ENCODE peak calls at places on chromosomes 4 and X, in four cellular contexts. One of them, this sample, is unnamed.
A peak's percentile ranks its signal among the peaks of the same experiment; 100 is the strongest.

GRCh38 chrX:8364369-8365141 is 100.1 kb upstream of the VCX3B start:
- DNase-seq in HCT116: no peak
- DNase-seq in neural progenitor cell: peak; percentile 68
- DNase-seq in PC-3: peak; percentile 63
- DNase-seq in this sample: no peak

GRCh38 chr4:87150498-87151261 is 69.7 kb downstream of the KLHL8 start:
- DNase-seq in HCT116: peak; percentile 55
- DNase-seq in neural progenitor cell: peak; percentile 80
- DNase-seq in PC-3: peak; percentile 88
- DNase-seq in this sample: peak; percentile 71

GRCh38 chrX:34631826-34632225 is 25.3 kb downstream of the TMEM47 start:
- DNase-seq in HCT116: no peak
- DNase-seq in neural progenitor cell: no peak
- DNase-seq in PC-3: no peak
- DNase-seq in this sample: no peak

GRCh38 chrX:19272452-19272851 is 71.3 kb upstream of the PDHA1 start:
- DNase-seq in HCT116: no peak
- DNase-seq in neural progenitor cell: no peak
- DNase-seq in PC-3: peak; percentile 6
- DNase-seq in this sample: peak; percentile 6

GRCh38 chr4:125357675-125358074 is 42.9 kb downstream of the FAT4 start:
- DNase-seq in HCT116: no peak
- DNase-seq in neural progenitor cell: peak; percentile 84
- DNase-seq in PC-3: no peak
- DNase-seq in this sample: no peak

GRCh38 chr4:123976285-123976684 is 579.7 kb downstream of the SPRY1 start:
- DNase-seq in HCT116: no peak
- DNase-seq in neural progenitor cell: peak; percentile 65
- DNase-seq in PC-3: no peak
- DNase-seq in this sample: no peak

GRCh38 chr4:143017210-143017609 is 167.5 kb upstream of the USP38 start:
- DNase-seq in HCT116: no peak
- DNase-seq in neural progenitor cell: no peak
- DNase-seq in PC-3: no peak
- DNase-seq in this sample: no peak

GRCh38 chr4:87056884-87057283 is 122.1 kb downstream of the AFF1 start:
- DNase-seq in HCT116: no peak
- DNase-seq in neural progenitor cell: no peak
- DNase-seq in PC-3: no peak
- DNase-seq in this sample: no peak

GRCh38 chr4:139849219-139849618 is 183.6 kb downstream of the MGST2 start:
- DNase-seq in HCT116: no peak
- DNase-seq in neural progenitor cell: no peak
- DNase-seq in PC-3: no peak
- DNase-seq in this sample: no peak

GRCh38 chrX:154056739-154057367 is 37.2 kb upstream of the IRAK1 start:
- DNase-seq in HCT116: no peak
- DNase-seq in neural progenitor cell: no peak
- DNase-seq in PC-3: no peak
- DNase-seq in this sample: peak; percentile 43

GRCh38 chrX:42075032-42075431 is 151.7 kb upstream of the CASK start:
- DNase-seq in HCT116: no peak
- DNase-seq in neural progenitor cell: no peak
- DNase-seq in PC-3: no peak
- DNase-seq in this sample: no peak

GRCh38 chr4:3366893-3367775 is 74.3 kb downstream of the RGS12 start:
- DNase-seq in HCT116: no peak
- DNase-seq in neural progenitor cell: no peak
- DNase-seq in PC-3: no peak
- DNase-seq in this sample: no peak

GRCh38 chrX:131068945-131069719 is 11.0 kb downstream of the ARHGAP36 start:
- DNase-seq in HCT116: peak; percentile 19
- DNase-seq in neural progenitor cell: peak; percentile 84
- DNase-seq in PC-3: peak; percentile 28
- DNase-seq in this sample: peak; percentile 29

GRCh38 chr4:54940996-54941395 is 184.4 kb downstream of the KDR start:
- DNase-seq in HCT116: no peak
- DNase-seq in neural progenitor cell: no peak
- DNase-seq in PC-3: no peak
- DNase-seq in this sample: no peak

GRCh38 chrX:48083212-48083611 is 11.8 kb upstream of the ZNF630 start:
- DNase-seq in HCT116: peak; percentile 26
- DNase-seq in neural progenitor cell: peak; percentile 54
- DNase-seq in PC-3: peak; percentile 73
- DNase-seq in this sample: peak; percentile 61

GRCh38 chrX:136607236-136607635 is 40.7 kb upstream of the CD40LG start:
- DNase-seq in HCT116: no peak
- DNase-seq in neural progenitor cell: no peak
- DNase-seq in PC-3: peak; percentile 52
- DNase-seq in this sample: no peak

GRCh38 chrX:34382416-34382815 is 250.3 kb upstream of the FAM47A start:
- DNase-seq in HCT116: no peak
- DNase-seq in neural progenitor cell: no peak
- DNase-seq in PC-3: peak; percentile 31
- DNase-seq in this sample: peak; percentile 2

GRCh38 chr4:174763454-174764104 is 65.5 kb downstream of the GLRA3 start:
- DNase-seq in HCT116: no peak
- DNase-seq in neural progenitor cell: no peak
- DNase-seq in PC-3: peak; percentile 4
- DNase-seq in this sample: peak; percentile 10

GRCh38 chrX:45740291-45740690 is 539.6 kb upstream of the DIPK2B start:
- DNase-seq in HCT116: no peak
- DNase-seq in neural progenitor cell: no peak
- DNase-seq in PC-3: no peak
- DNase-seq in this sample: no peak

GRCh38 chr4:14434916-14435315 is 567.4 kb upstream of the CPEB2 start:
- DNase-seq in HCT116: no peak
- DNase-seq in neural progenitor cell: no peak
- DNase-seq in PC-3: no peak
- DNase-seq in this sample: no peak

GRCh38 chrX:98077440-98077839 is 1193.7 kb downstream of the RPA4 start:
- DNase-seq in HCT116: no peak
- DNase-seq in neural progenitor cell: no peak
- DNase-seq in PC-3: no peak
- DNase-seq in this sample: no peak

GRCh38 chr4:8228319-8229250 is 29.5 kb downstream of the SH3TC1 start:
- DNase-seq in HCT116: no peak
- DNase-seq in neural progenitor cell: peak; percentile 23
- DNase-seq in PC-3: peak; percentile 71
- DNase-seq in this sample: peak; percentile 90

GRCh38 chr4:120218981-120219380 is 152.3 kb upstream of the MAD2L1 start:
- DNase-seq in HCT116: no peak
- DNase-seq in neural progenitor cell: no peak
- DNase-seq in PC-3: no peak
- DNase-seq in this sample: peak; percentile 35

GRCh38 chr4:161332696-161333095 is 831.1 kb downstream of the FSTL5 start:
- DNase-seq in HCT116: no peak
- DNase-seq in neural progenitor cell: no peak
- DNase-seq in PC-3: no peak
- DNase-seq in this sample: no peak

GRCh38 chrX:134020910-134021309 is 35.5 kb upstream of the GPC3 start:
- DNase-seq in HCT116: no peak
- DNase-seq in neural progenitor cell: no peak
- DNase-seq in PC-3: no peak
- DNase-seq in this sample: no peak

GRCh38 chr4:141686929-141687328 is 50.5 kb downstream of the IL15 start:
- DNase-seq in HCT116: peak; percentile 7
- DNase-seq in neural progenitor cell: no peak
- DNase-seq in PC-3: peak; percentile 96
- DNase-seq in this sample: no peak

GRCh38 chrX:82208976-82209375 is 1007.1 kb downstream of the SH3BGRL start:
- DNase-seq in HCT116: no peak
- DNase-seq in neural progenitor cell: no peak
- DNase-seq in PC-3: no peak
- DNase-seq in this sample: no peak

GRCh38 chr4:123248260-123248659 is 148.3 kb upstream of the SPRY1 start:
- DNase-seq in HCT116: no peak
- DNase-seq in neural progenitor cell: no peak
- DNase-seq in PC-3: no peak
- DNase-seq in this sample: peak; percentile 37

GRCh38 chr4:8560265-8561047 is 19.7 kb upstream of the GPR78 start:
- DNase-seq in HCT116: no peak
- DNase-seq in neural progenitor cell: no peak
- DNase-seq in PC-3: peak; percentile 82
- DNase-seq in this sample: peak; percentile 24

GRCh38 chr4:120990246-120990645 is 67.7 kb upstream of the PRDM5 start:
- DNase-seq in HCT116: no peak
- DNase-seq in neural progenitor cell: no peak
- DNase-seq in PC-3: no peak
- DNase-seq in this sample: no peak

GRCh38 chrX:113741744-113742143 is 842.1 kb upstream of the HTR2C start:
- DNase-seq in HCT116: peak; percentile 18
- DNase-seq in neural progenitor cell: peak; percentile 55
- DNase-seq in PC-3: peak; percentile 42
- DNase-seq in this sample: peak; percentile 60

GRCh38 chr4:124484008-124484407 is 228.5 kb downstream of the ANKRD50 start:
- DNase-seq in HCT116: no peak
- DNase-seq in neural progenitor cell: no peak
- DNase-seq in PC-3: no peak
- DNase-seq in this sample: no peak

GRCh38 chrX:139094671-139095592 is 383.4 kb upstream of the FGF13 start:
- DNase-seq in HCT116: no peak
- DNase-seq in neural progenitor cell: no peak
- DNase-seq in PC-3: peak; percentile 51
- DNase-seq in this sample: peak; percentile 36

GRCh38 chr4:112531146-112531545 is 15.2 kb upstream of the NEUROG2 start:
- DNase-seq in HCT116: no peak
- DNase-seq in neural progenitor cell: no peak
- DNase-seq in PC-3: no peak
- DNase-seq in this sample: no peak

GRCh38 chr4:138308421-138308820 is 66.3 kb upstream of the SLC7A11 start:
- DNase-seq in HCT116: no peak
- DNase-seq in neural progenitor cell: no peak
- DNase-seq in PC-3: peak; percentile 89
- DNase-seq in this sample: peak; percentile 81

GRCh38 chrX:12309733-12310054 is 171.4 kb downstream of the FRMPD4 start:
- DNase-seq in HCT116: no peak
- DNase-seq in neural progenitor cell: peak; percentile 35
- DNase-seq in PC-3: no peak
- DNase-seq in this sample: no peak

GRCh38 chr4:120049732-120050494 is 16.7 kb downstream of the MAD2L1 start:
- DNase-seq in HCT116: peak; percentile 52
- DNase-seq in neural progenitor cell: peak; percentile 76
- DNase-seq in PC-3: peak; percentile 80
- DNase-seq in this sample: peak; percentile 84

GRCh38 chrX:55279832-55280231 is 15.1 kb upstream of the PAGE3 start:
- DNase-seq in HCT116: no peak
- DNase-seq in neural progenitor cell: no peak
- DNase-seq in PC-3: no peak
- DNase-seq in this sample: no peak

DNA sequence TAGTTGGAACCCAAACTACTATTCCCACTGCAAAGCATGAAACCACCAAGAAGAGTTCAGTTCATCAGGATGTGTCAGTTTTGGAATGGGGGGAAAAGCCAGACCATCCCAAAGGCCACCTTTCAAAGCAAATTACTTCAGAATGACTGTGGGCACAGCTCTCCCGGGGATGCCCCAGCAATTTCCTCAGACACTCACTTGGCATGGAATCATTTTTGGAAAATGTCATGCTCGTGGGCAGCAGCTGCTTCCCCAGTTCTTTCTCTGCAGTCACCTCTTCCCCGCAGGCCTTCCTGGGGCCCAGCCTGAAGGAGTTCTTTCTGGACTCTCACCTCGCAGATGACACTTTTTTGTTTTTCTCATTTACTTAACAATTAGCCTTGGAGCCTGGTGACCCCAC is 350.3 kb downstream of the NR3C2 start:
- DNase-seq in HCT116: no peak
- DNase-seq in neural progenitor cell: no peak
- DNase-seq in PC-3: no peak
- DNase-seq in this sample: no peak
- TF ChIP-seq EZH2phosphoT487 in HCT116: no peak
- TF ChIP-seq EZH2phosphoT487 in neural progenitor cell: no peak
- TF ChIP-seq EZH2phosphoT487 in PC-3: no peak
- TF ChIP-seq EZH2phosphoT487 in this sample: no peak

DNA sequence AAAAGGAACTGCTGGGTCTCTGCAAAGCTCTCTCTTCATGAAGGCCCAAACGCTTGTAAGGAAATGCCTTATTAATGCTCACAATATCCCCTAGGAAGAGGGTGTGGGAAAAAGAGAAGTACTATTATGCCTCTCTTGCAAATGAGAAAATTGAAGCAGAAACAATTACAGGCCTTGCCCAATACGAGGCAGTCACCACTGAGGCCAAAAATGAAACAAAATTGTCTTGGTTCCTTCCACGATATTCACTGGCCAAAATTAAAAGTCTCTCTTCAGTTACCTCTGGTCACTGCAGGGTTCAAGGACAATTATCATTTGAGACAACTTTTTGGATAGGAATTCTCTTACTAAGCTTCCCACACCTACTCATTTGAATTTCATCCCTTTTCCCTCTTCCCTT is 3.1 kb downstream of the SCARB2 start:
- DNase-seq in HCT116: no peak
- DNase-seq in neural progenitor cell: no peak
- DNase-seq in PC-3: no peak
- DNase-seq in this sample: peak; percentile 44
- H3K4me3 ChIP-seq in HCT116: no peak overlapping the region
- H3K4me3 ChIP-seq in neural progenitor cell: no peak overlapping the region
- H3K4me3 ChIP-seq in PC-3: peak overlapping the region; percentile 90
- H3K4me3 ChIP-seq in this sample: peak overlapping the region; percentile 86

GRCh38 chr4:185744946-185745345 is 67.0 kb downstream of the SORBS2 start:
- DNase-seq in HCT116: no peak
- DNase-seq in neural progenitor cell: no peak
- DNase-seq in PC-3: no peak
- DNase-seq in this sample: no peak

GRCh38 chr4:185741795-185742194 is 70.2 kb downstream of the SORBS2 start:
- DNase-seq in HCT116: no peak
- DNase-seq in neural progenitor cell: no peak
- DNase-seq in PC-3: no peak
- DNase-seq in this sample: no peak

GRCh38 chr4:185744127-185744865 is 67.7 kb downstream of the SORBS2 start:
- DNase-seq in HCT116: no peak
- DNase-seq in neural progenitor cell: no peak
- DNase-seq in PC-3: no peak
- DNase-seq in this sample: no peak

GRCh38 chr4:185743722-185744121 is 68.3 kb downstream of the SORBS2 start:
- DNase-seq in HCT116: no peak
- DNase-seq in neural progenitor cell: no peak
- DNase-seq in PC-3: no peak
- DNase-seq in this sample: no peak

DNA sequence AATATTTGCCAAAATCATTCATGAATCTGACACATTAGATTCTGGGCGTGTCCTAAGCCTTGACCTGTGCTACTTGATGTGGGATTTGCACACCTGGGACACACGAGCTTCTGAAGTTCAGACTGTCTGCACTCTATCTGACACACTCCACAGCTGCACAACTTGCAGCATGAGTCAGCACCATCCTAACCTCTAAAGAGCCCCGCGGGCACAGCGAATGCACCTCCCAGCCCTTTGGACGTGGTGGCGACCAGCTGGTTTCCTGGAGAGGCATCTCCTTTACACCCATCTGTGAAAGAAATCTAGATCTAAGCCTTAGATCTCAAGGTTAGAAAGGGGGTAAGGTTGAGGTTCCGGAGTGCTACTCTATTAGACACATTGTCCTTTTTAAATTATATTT is 69.2 kb downstream of the SORBS2 start:
- DNase-seq in HCT116: no peak
- DNase-seq in neural progenitor cell: no peak
- DNase-seq in PC-3: peak; percentile 28
- DNase-seq in this sample: peak; percentile 11
- H3K4me1 ChIP-seq in HCT116: no peaks in the 10 kb centered on the region
- H3K4me1 ChIP-seq in neural progenitor cell: peaks cover 18% of the 10 kb centered on the region
- H3K4me1 ChIP-seq in PC-3: no peaks in the 10 kb centered on the region
- H3K4me1 ChIP-seq in this sample: no peaks in the 10 kb centered on the region

GRCh38 chr4:10879411-10880110 is 195.0 kb upstream of the CLNK start:
- DNase-seq in HCT116: no peak
- DNase-seq in neural progenitor cell: no peak
- DNase-seq in PC-3: peak; percentile 32
- DNase-seq in this sample: peak; percentile 1
- TF ChIP-seq EZH2phosphoT487 in HCT116: no peak
- TF ChIP-seq EZH2phosphoT487 in neural progenitor cell: no peak
- TF ChIP-seq EZH2phosphoT487 in PC-3: no peak
- TF ChIP-seq EZH2phosphoT487 in this sample: no peak